ENCODE peak calls at places on chromosomes 5 and 9, in ten cellular contexts. J, O, Q, F, A, D, Y, W, T and L are unnamed samples. For H3K4me1, the result is how much of the 10 kb centered on the place peaks cover.

GRCh38 chr9:131275332-131276106 is 791 bp downstream of the FAM78A start:
- DNase-seq in F (no peak), Y (no peak), J (peak), D (no peak), O (no peak), A (no peak), W (no peak), T (no peak), Q (no peak), L (no peak)

GRCh38 chr9:124320062-124320973 is 62.6 kb downstream of the NEK6 start:
- DNase-seq in W (peak), Y (peak), J (peak), A (peak), F (peak), D (peak), Q (peak), O (peak), T (peak), L (peak)

GRCh38 chr9:71783120-71783523 is 14.8 kb upstream of the CEMIP2 start:
- DNase-seq in F (peak), W (peak), T (peak), Y (no peak), O (peak), A (peak), Q (no peak), J (no peak), D (peak), L (peak)

GRCh38 chr9:137787786-137788505 is 89.6 kb upstream of the CACNA1B start:
- DNase-seq in D (no peak), W (no peak), Q (no peak), Y (no peak), T (no peak), J (no peak), A (no peak), F (no peak), O (no peak), L (no peak)

GRCh38 chr9:128732576-128732975 is 8.6 kb upstream of the ZDHHC12 start:
- DNase-seq in D (no peak), A (no peak), T (no peak), Q (no peak), F (no peak), O (no peak), J (no peak), W (no peak), Y (no peak), L (no peak)

GRCh38 chr9:71891557-71892189 is 19.3 kb downstream of the ABHD17B start:
- DNase-seq in Y (no peak), T (no peak), D (no peak), F (no peak), Q (no peak), O (no peak), W (no peak), J (no peak), A (no peak), L (no peak)

GRCh38 chr9:137198051-137198747 is 2.3 kb downstream of the TPRN start:
- DNase-seq in W (peak), Q (no peak), F (no peak), J (no peak), Y (no peak), D (no peak), A (no peak), O (peak), T (peak), L (peak)

GRCh38 chr5:56659991-56660390 is 155.4 kb upstream of the MAP3K1 start:
- DNase-seq in W (no peak), O (no peak), Q (no peak), J (no peak), D (no peak), T (no peak), F (no peak), Y (no peak), A (no peak), L (no peak)

GRCh38 chr5:89037090-89037489 is 154.1 kb upstream of the MEF2C start:
- DNase-seq in A (no peak), Y (no peak), T (peak), D (no peak), Q (no peak), W (no peak), F (no peak), O (no peak), J (no peak), L (no peak)

GRCh38 chr5:150036513-150036912 is 36.0 kb downstream of the HMGXB3 start:
- DNase-seq in Y (no peak), T (peak), O (no peak), A (no peak), Q (no peak), J (peak), D (no peak), F (no peak), W (no peak), L (no peak)

GRCh38 chr9:68705636-68706578 is 867 bp downstream of the PIP5K1B start:
- DNase-seq in J (peak), W (peak), Q (no peak), Y (no peak), O (no peak), A (peak), T (peak), D (no peak), F (no peak), L (no peak)

GRCh38 chr9:34869390-34869789 is 88.7 kb upstream of the PHF24 start:
- DNase-seq in T (peak), F (no peak), A (no peak), J (no peak), Q (no peak), Y (no peak), W (no peak), D (no peak), O (no peak), L (no peak)

GRCh38 chr9:38017149-38017884 is 51.7 kb downstream of the SHB start:
- DNase-seq in A (peak), D (no peak), Q (no peak), Y (peak), F (no peak), J (peak), W (no peak), T (peak), O (peak), L (peak)

GRCh38 chr9:137986268-137987099 is 108.9 kb downstream of the CACNA1B start:
- DNase-seq in Y (no peak), O (no peak), Q (no peak), F (no peak), A (no peak), J (no peak), T (no peak), D (no peak), W (no peak), L (no peak)

GRCh38 chr9:133560311-133560710 is 25.8 kb downstream of the ADAMTSL2 start:
- DNase-seq in Q (no peak), Y (no peak), J (peak), F (no peak), O (peak), T (no peak), W (no peak), D (no peak), A (no peak), L (no peak)

GRCh38 chr9:70491798-70492736 is 77.6 kb upstream of the KLF9 start:
- DNase-seq in O (no peak), Y (no peak), J (no peak), D (no peak), W (no peak), Q (no peak), F (no peak), T (no peak), A (no peak), L (no peak)

GRCh38 chr5:124544366-124545055 is 201.9 kb downstream of the ZNF608 start:
- DNase-seq in J (no peak), F (no peak), O (no peak), D (no peak), A (no peak), T (peak), Q (no peak), Y (no peak), W (no peak), L (no peak)

GRCh38 chr5:82758881-82759280 is 318.3 kb downstream of the TMEM167A start:
- DNase-seq in W (no peak), Q (no peak), D (no peak), Y (no peak), F (no peak), O (no peak), A (no peak), T (no peak), J (no peak), L (no peak)

GRCh38 chr9:83130541-83130940 is 67.6 kb upstream of the RASEF start:
- DNase-seq in O (no peak), J (no peak), A (no peak), F (no peak), Q (no peak), Y (no peak), D (no peak), W (no peak), T (peak), L (no peak)

GRCh38 chr9:129172816-129173215 is 5.2 kb downstream of the IER5L start:
- DNase-seq in Y (no peak), W (no peak), J (no peak), O (no peak), T (no peak), A (peak), D (no peak), F (no peak), Q (no peak), L (no peak)

GRCh38 chr5:173926359-173926758 is 38.2 kb downstream of the CPEB4 start:
- DNase-seq in T (no peak), O (no peak), Y (peak), D (no peak), F (no peak), Q (peak), J (no peak), A (peak), W (no peak), L (no peak)

GRCh38 chr9:80061940-80062339 is 490.2 kb downstream of the TLE4 start:
- DNase-seq in J (no peak), A (peak), W (no peak), F (no peak), Y (peak), D (no peak), Q (no peak), T (peak), O (no peak), L (no peak)

GRCh38 chr5:56328753-56329560 is 95.8 kb upstream of the ANKRD55 start:
- DNase-seq in Y (no peak), W (no peak), D (no peak), O (no peak), T (peak), F (peak), Q (no peak), J (no peak), A (no peak), L (no peak)

GRCh38 chr5:77958642-77959315 is 182.6 kb upstream of the TBCA start:
- DNase-seq in F (no peak), W (no peak), D (no peak), A (no peak), O (no peak), J (no peak), T (no peak), Y (no peak), Q (no peak), L (no peak)

GRCh38 chr5:154943527-154943926 is 2.7 kb downstream of the MRPL22 start:
- DNase-seq in A (no peak), Q (no peak), W (no peak), O (no peak), J (no peak), Y (no peak), F (no peak), T (no peak), D (no peak), L (no peak)

GRCh38 chr5:154940375-154940771 is 500 bp upstream of the MRPL22 start:
- DNase-seq in J (no peak), A (no peak), Q (no peak), T (no peak), F (no peak), O (no peak), W (no peak), Y (no peak), D (no peak), L (no peak)

GRCh38 chr5:154937718-154938466 is at the start of gene GEMIN5:
- DNase-seq in A (peak), Q (peak), Y (peak), D (peak), O (peak), W (peak), T (peak), F (peak), J (peak), L (peak)

GRCh38 chr5:154944716-154945115 is 3.8 kb downstream of the MRPL22 start:
- DNase-seq in T (no peak), W (no peak), Q (no peak), Y (no peak), J (no peak), A (no peak), F (no peak), D (no peak), O (no peak), L (no peak)

GRCh38 chr5:154940772-154941620 is at the start of gene MRPL22:
- DNase-seq in W (peak), Q (peak), T (peak), Y (peak), D (peak), A (peak), J (peak), O (peak), F (peak), L (peak)
- H3K27ac ChIP-seq in W (peak), Q (peak), T (peak), Y (peak), D (peak), A (no peak), J (peak), O (peak), F (peak), L (peak)

GRCh38 chr9:136147038-136147889 is 28.6 kb upstream of the TMEM250 start:
- DNase-seq in A (peak), Y (no peak), O (no peak), J (no peak), Q (no peak), W (no peak), T (no peak), F (no peak), D (no peak), L (no peak)
- H3K4me1 ChIP-seq in A (under half), Y (under half), O (under half), J (under half), Q (under half), W (under half), T (under half), F (under half), D (under half), L (under half)

DNA sequence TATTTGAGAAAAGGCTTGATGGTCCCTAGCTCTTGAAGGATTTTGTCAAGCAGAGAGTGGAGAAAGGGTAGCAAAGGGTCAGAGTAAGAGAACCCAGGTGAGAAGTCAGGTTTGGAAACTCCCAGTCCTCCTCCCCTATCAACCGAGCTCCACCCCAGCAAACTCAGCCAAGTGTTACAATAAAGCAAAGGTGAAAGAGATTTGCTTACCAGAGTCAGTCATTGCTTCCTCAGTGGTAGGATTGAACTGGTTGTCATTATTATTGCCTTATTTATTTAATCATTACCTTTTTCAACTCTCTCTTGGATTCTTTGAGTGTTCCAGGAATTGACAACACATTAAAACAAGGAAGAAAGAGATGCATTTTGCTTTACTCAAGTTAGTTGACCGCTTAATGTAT is 80.5 kb downstream of the RFK start:
- DNase-seq in O (no peak), Y (no peak), Q (no peak), W (peak), D (no peak), J (no peak), F (no peak), T (no peak), A (no peak), L (no peak)
- H3K27ac ChIP-seq in O (no peak), Y (no peak), Q (no peak), W (peak), D (no peak), J (no peak), F (no peak), T (no peak), A (no peak), L (no peak)

DNA sequence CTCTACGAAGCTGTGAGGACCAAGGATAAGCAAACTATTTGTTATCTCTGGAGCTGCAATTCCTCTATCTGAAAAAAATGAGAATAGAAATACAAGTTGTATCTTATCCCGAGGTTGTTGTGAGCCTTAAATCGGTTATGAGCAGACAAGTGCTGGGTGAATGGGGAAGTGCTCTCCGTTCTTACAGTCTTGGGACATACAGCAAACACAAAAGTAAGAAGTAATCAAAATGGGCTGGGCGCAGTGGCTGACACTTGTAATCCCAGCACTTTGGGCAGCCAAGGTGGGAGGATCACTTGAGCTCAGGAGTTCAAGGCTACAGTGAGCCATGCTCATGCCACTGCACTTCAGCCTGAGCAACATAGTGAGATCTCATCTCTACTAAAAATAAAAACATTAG is 31.7 kb downstream of the ITK start:
- DNase-seq in J (no peak), Q (no peak), A (no peak), W (no peak), F (no peak), Y (no peak), T (no peak), O (no peak), D (no peak), L (no peak)
- H3K4me1 ChIP-seq in J (under half), Q (under half), A (under half), W (under half), F (half or more), Y (under half), T (under half), O (under half), D (half or more), L (under half)